ENCODE peak calls at places on chromosomes 2 and 18, in four cellular contexts. P is Peyer's patch; E is lung; S is naive thymus-derived CD4-positive, alpha-beta T cell. W is an unnamed sample. For H3K36me3 and H3K27me3, the result is how much of the 10 kb centered on the place peaks cover.

GRCh38 chr2:66334237-66335054 is 100.5 kb upstream of the MEIS1 start:
- DNase-seq in P (no peak), S (no peak), E (no peak), W (no peak)

GRCh38 chr2:172119089-172119488 is 16.4 kb upstream of the DLX2 start:
- DNase-seq in E (no peak), S (no peak), P (no peak), W (no peak)

GRCh38 chr2:3129867-3130266 is 247.8 kb downstream of the EIPR1 start:
- DNase-seq in E (no peak), P (no peak), S (no peak), W (no peak)

GRCh38 chr18:68441241-68441640 is 273.7 kb downstream of the TMX3 start:
- DNase-seq in E (no peak), P (no peak), S (no peak), W (no peak)

GRCh38 chr2:121664086-121664485 is 14.8 kb upstream of the CLASP1 start:
- DNase-seq in E (no peak), S (no peak), P (no peak), W (no peak)

GRCh38 chr2:54348672-54349071 is 92.6 kb upstream of the TSPYL6 start:
- DNase-seq in E (no peak), S (no peak), P (peak), W (peak)

GRCh38 chr2:170771049-170771937 is 1.1 kb downstream of the ERICH2 start:
- DNase-seq in P (peak), E (no peak), S (peak), W (no peak)

GRCh38 chr2:676647-677055 is 555 bp downstream of the TMEM18 start:
- DNase-seq in P (peak), S (peak), E (peak), W (peak)

GRCh38 chr2:152134488-152135280 is 35.8 kb upstream of the CACNB4 start:
- DNase-seq in E (no peak), P (no peak), S (peak), W (peak)

GRCh38 chr18:4636957-4637356 is 181.8 kb upstream of the DLGAP1 start:
- DNase-seq in E (no peak), P (no peak), S (no peak), W (no peak)

GRCh38 chr2:235135990-235136561 is 184.3 kb downstream of the SH3BP4 start:
- DNase-seq in E (peak), S (peak), P (peak), W (peak)

GRCh38 chr2:200353873-200354272 is 47.4 kb downstream of the SPATS2L start:
- DNase-seq in E (no peak), S (no peak), P (no peak), W (no peak)

GRCh38 chr2:200354823-200355751 is 48.6 kb downstream of the SPATS2L start:
- DNase-seq in E (no peak), S (no peak), P (no peak), W (no peak)

GRCh38 chr2:200351815-200352214 is 45.3 kb downstream of the SPATS2L start:
- DNase-seq in S (no peak), E (no peak), P (no peak), W (no peak)

GRCh38 chr2:200352631-200353030 is 46.1 kb downstream of the SPATS2L start:
- DNase-seq in S (no peak), E (no peak), P (no peak), W (peak)

DNA sequence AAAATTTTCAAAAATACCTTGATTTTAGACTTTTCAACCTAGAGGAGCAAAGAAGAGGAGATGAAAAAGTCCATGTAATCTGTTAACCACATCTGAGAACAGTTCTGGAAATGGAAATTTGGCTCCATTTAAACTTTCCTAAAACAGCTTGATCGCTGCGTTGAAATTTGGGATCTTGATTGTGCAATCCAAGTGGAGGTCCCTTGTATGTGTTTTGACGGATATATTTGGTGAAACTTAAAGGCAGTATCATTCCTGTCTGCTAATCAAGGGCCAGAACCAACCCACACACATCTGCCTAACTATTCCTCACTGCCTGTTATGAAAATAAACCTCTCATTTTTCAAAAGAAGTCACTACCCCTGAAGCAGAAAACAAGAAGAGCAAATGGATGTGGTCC is 46.6 kb downstream of the SPATS2L start:
- DNase-seq in S (no peak), E (no peak), P (no peak), W (no peak)
- H3K27ac ChIP-seq in S (no peak), E (no peak), P (no peak), W (peak)

DNA sequence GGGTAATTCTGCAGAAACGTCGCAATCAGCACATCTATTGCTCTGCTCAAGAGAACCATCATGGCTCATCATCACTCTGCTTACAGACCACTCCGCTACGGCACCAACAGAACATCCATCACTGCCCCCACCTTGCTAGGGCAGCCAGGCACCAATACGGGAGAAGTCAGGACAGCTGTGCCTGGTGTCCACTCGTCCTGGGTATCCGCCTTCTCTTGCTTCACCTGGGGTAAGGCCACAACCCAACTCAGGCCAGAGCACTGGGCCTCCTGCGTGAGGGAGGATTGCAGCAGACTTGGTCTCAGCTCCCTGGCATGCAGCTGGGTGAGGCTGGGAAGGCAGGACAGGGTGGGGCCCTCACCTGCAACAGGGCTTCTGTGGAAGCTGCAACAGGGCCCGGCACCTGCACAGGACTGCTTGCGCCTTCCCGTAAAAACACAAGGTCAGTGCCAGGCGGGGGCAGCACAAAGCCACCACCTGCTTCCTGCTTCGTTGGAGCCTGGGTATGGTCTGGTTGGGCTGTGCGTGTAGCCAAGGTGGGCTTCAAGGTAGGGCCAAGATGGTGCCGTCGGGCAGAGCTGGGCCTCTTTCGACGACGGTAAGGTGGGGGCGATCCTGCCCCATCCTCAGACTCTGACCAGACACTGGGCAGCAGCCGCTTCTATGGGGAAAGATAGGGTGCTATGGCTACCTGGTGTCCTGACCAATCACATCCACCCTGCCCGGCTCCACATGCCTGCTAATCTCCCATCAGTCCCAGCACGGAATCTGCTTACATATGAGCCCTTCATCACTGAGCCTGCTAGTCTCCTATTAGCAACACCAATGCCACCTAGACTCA is 7.1 kb upstream of the CFAP53 start:
- DNase-seq in E (no peak), P (no peak), S (no peak), W (no peak)
- H3K36me3 ChIP-seq in E (half or more), P (under half), S (half or more), W (half or more)

GRCh38 chr2:156319811-156320490 is 12.6 kb downstream of the NR4A2 start:
- DNase-seq in E (no peak), S (no peak), P (peak), W (no peak)
- H3K27me3 ChIP-seq in E (under half), S (under half), P (under half), W (under half)

GRCh38 chr2:217789736-217790181 is 213.0 kb downstream of the TNS1 start:
- DNase-seq in E (peak), P (no peak), S (no peak), W (no peak)
- H3K27ac ChIP-seq in E (no peak), P (peak), S (peak), W (no peak)